ENCODE peak calls at places on chromosomes 7 and 10, in nine cellular contexts. One of them, this sample, is unnamed.

GRCh38 chr7:82810558-82811259 is 352.0 kb downstream of the PCLO start:
- DNase-seq in fibroblast of the conjunctiva: peak
- DNase-seq in neural crest cell: peak
- DNase-seq in activated T-cell treated with anti-CD3 and anti-CD28 coated beads for 1 hour: no peak
- DNase-seq in uterus: no peak
- DNase-seq in stimulated activated CD4-positive, alpha-beta T cell treated with anti-CD3 and anti-CD28 coated beads, Interleukin-15, amount 100 ng/mL, for 24 hours: no peak
- DNase-seq in ELF-1: no peak
- DNase-seq in MCF 10A: peak
- DNase-seq in right lobe of liver: no peak
- DNase-seq in this sample: peak

GRCh38 chr10:75211007-75211735 is 575 bp downstream of the VDAC2 start:
- DNase-seq in fibroblast of the conjunctiva: no peak
- DNase-seq in neural crest cell: no peak
- DNase-seq in activated T-cell treated with anti-CD3 and anti-CD28 coated beads for 1 hour: no peak
- DNase-seq in uterus: no peak
- DNase-seq in stimulated activated CD4-positive, alpha-beta T cell treated with anti-CD3 and anti-CD28 coated beads, Interleukin-15, amount 100 ng/mL, for 24 hours: peak
- DNase-seq in ELF-1: no peak
- DNase-seq in MCF 10A: peak
- DNase-seq in right lobe of liver: no peak
- DNase-seq in this sample: no peak

GRCh38 chr7:131501422-131501821 is 55.0 kb downstream of the PODXL start:
- DNase-seq in fibroblast of the conjunctiva: no peak
- DNase-seq in neural crest cell: no peak
- DNase-seq in activated T-cell treated with anti-CD3 and anti-CD28 coated beads for 1 hour: no peak
- DNase-seq in uterus: no peak
- DNase-seq in stimulated activated CD4-positive, alpha-beta T cell treated with anti-CD3 and anti-CD28 coated beads, Interleukin-15, amount 100 ng/mL, for 24 hours: peak
- DNase-seq in ELF-1: no peak
- DNase-seq in MCF 10A: no peak
- DNase-seq in right lobe of liver: no peak
- DNase-seq in this sample: no peak

GRCh38 chr7:33072471-33072870 is 9.9 kb upstream of the NT5C3A start:
- DNase-seq in fibroblast of the conjunctiva: no peak
- DNase-seq in neural crest cell: no peak
- DNase-seq in activated T-cell treated with anti-CD3 and anti-CD28 coated beads for 1 hour: no peak
- DNase-seq in uterus: no peak
- DNase-seq in stimulated activated CD4-positive, alpha-beta T cell treated with anti-CD3 and anti-CD28 coated beads, Interleukin-15, amount 100 ng/mL, for 24 hours: no peak
- DNase-seq in ELF-1: no peak
- DNase-seq in MCF 10A: peak
- DNase-seq in right lobe of liver: no peak
- DNase-seq in this sample: no peak

GRCh38 chr10:80487791-80488538 is 33.9 kb downstream of the TSPAN14 start:
- DNase-seq in fibroblast of the conjunctiva: no peak
- DNase-seq in neural crest cell: no peak
- DNase-seq in activated T-cell treated with anti-CD3 and anti-CD28 coated beads for 1 hour: no peak
- DNase-seq in uterus: no peak
- DNase-seq in stimulated activated CD4-positive, alpha-beta T cell treated with anti-CD3 and anti-CD28 coated beads, Interleukin-15, amount 100 ng/mL, for 24 hours: peak
- DNase-seq in ELF-1: no peak
- DNase-seq in MCF 10A: no peak
- DNase-seq in right lobe of liver: peak
- DNase-seq in this sample: no peak

GRCh38 chr7:129959480-129960332 is 6.9 kb upstream of the UBE2H start:
- DNase-seq in fibroblast of the conjunctiva: no peak
- DNase-seq in neural crest cell: no peak
- DNase-seq in activated T-cell treated with anti-CD3 and anti-CD28 coated beads for 1 hour: no peak
- DNase-seq in uterus: no peak
- DNase-seq in stimulated activated CD4-positive, alpha-beta T cell treated with anti-CD3 and anti-CD28 coated beads, Interleukin-15, amount 100 ng/mL, for 24 hours: no peak
- DNase-seq in ELF-1: no peak
- DNase-seq in MCF 10A: peak
- DNase-seq in right lobe of liver: no peak
- DNase-seq in this sample: no peak

GRCh38 chr7:150851497-150852370 is 583 bp upstream of the AOC1 start:
- DNase-seq in fibroblast of the conjunctiva: no peak
- DNase-seq in neural crest cell: no peak
- DNase-seq in activated T-cell treated with anti-CD3 and anti-CD28 coated beads for 1 hour: no peak
- DNase-seq in uterus: no peak
- DNase-seq in stimulated activated CD4-positive, alpha-beta T cell treated with anti-CD3 and anti-CD28 coated beads, Interleukin-15, amount 100 ng/mL, for 24 hours: no peak
- DNase-seq in ELF-1: no peak
- DNase-seq in MCF 10A: no peak
- DNase-seq in right lobe of liver: no peak
- DNase-seq in this sample: no peak

GRCh38 chr7:50366311-50366710 is 61.8 kb downstream of the IKZF1 start:
- DNase-seq in fibroblast of the conjunctiva: no peak
- DNase-seq in neural crest cell: no peak
- DNase-seq in activated T-cell treated with anti-CD3 and anti-CD28 coated beads for 1 hour: no peak
- DNase-seq in uterus: no peak
- DNase-seq in stimulated activated CD4-positive, alpha-beta T cell treated with anti-CD3 and anti-CD28 coated beads, Interleukin-15, amount 100 ng/mL, for 24 hours: no peak
- DNase-seq in ELF-1: no peak
- DNase-seq in MCF 10A: no peak
- DNase-seq in right lobe of liver: no peak
- DNase-seq in this sample: no peak

GRCh38 chr7:91434821-91435220 is 170.6 kb downstream of the FZD1 start:
- DNase-seq in fibroblast of the conjunctiva: no peak
- DNase-seq in neural crest cell: no peak
- DNase-seq in activated T-cell treated with anti-CD3 and anti-CD28 coated beads for 1 hour: no peak
- DNase-seq in uterus: no peak
- DNase-seq in stimulated activated CD4-positive, alpha-beta T cell treated with anti-CD3 and anti-CD28 coated beads, Interleukin-15, amount 100 ng/mL, for 24 hours: no peak
- DNase-seq in ELF-1: no peak
- DNase-seq in MCF 10A: no peak
- DNase-seq in right lobe of liver: no peak
- DNase-seq in this sample: no peak

GRCh38 chr10:103451091-103451801 is 924 bp downstream of the CALHM2 start:
- DNase-seq in fibroblast of the conjunctiva: peak
- DNase-seq in neural crest cell: no peak
- DNase-seq in activated T-cell treated with anti-CD3 and anti-CD28 coated beads for 1 hour: peak
- DNase-seq in uterus: peak
- DNase-seq in stimulated activated CD4-positive, alpha-beta T cell treated with anti-CD3 and anti-CD28 coated beads, Interleukin-15, amount 100 ng/mL, for 24 hours: peak
- DNase-seq in ELF-1: peak
- DNase-seq in MCF 10A: peak
- DNase-seq in right lobe of liver: peak
- DNase-seq in this sample: no peak

GRCh38 chr7:1607686-1608085 is 37.9 kb upstream of the PSMG3 start:
- DNase-seq in fibroblast of the conjunctiva: no peak
- DNase-seq in neural crest cell: no peak
- DNase-seq in activated T-cell treated with anti-CD3 and anti-CD28 coated beads for 1 hour: no peak
- DNase-seq in uterus: no peak
- DNase-seq in stimulated activated CD4-positive, alpha-beta T cell treated with anti-CD3 and anti-CD28 coated beads, Interleukin-15, amount 100 ng/mL, for 24 hours: no peak
- DNase-seq in ELF-1: no peak
- DNase-seq in MCF 10A: no peak
- DNase-seq in right lobe of liver: no peak
- DNase-seq in this sample: no peak

GRCh38 chr7:122802211-122802833 is 83.9 kb downstream of the CADPS2 start:
- DNase-seq in fibroblast of the conjunctiva: no peak
- DNase-seq in neural crest cell: no peak
- DNase-seq in activated T-cell treated with anti-CD3 and anti-CD28 coated beads for 1 hour: no peak
- DNase-seq in uterus: no peak
- DNase-seq in stimulated activated CD4-positive, alpha-beta T cell treated with anti-CD3 and anti-CD28 coated beads, Interleukin-15, amount 100 ng/mL, for 24 hours: no peak
- DNase-seq in ELF-1: no peak
- DNase-seq in MCF 10A: no peak
- DNase-seq in right lobe of liver: no peak
- DNase-seq in this sample: no peak

GRCh38 chr7:128909605-128910568 is 622 bp downstream of the KCP start:
- DNase-seq in fibroblast of the conjunctiva: peak
- DNase-seq in neural crest cell: no peak
- DNase-seq in activated T-cell treated with anti-CD3 and anti-CD28 coated beads for 1 hour: no peak
- DNase-seq in uterus: no peak
- DNase-seq in stimulated activated CD4-positive, alpha-beta T cell treated with anti-CD3 and anti-CD28 coated beads, Interleukin-15, amount 100 ng/mL, for 24 hours: no peak
- DNase-seq in ELF-1: peak
- DNase-seq in MCF 10A: no peak
- DNase-seq in right lobe of liver: no peak
- DNase-seq in this sample: no peak

GRCh38 chr10:1402821-1403507 is 334.4 kb downstream of the ADARB2 start:
- DNase-seq in fibroblast of the conjunctiva: no peak
- DNase-seq in neural crest cell: no peak
- DNase-seq in activated T-cell treated with anti-CD3 and anti-CD28 coated beads for 1 hour: no peak
- DNase-seq in uterus: no peak
- DNase-seq in stimulated activated CD4-positive, alpha-beta T cell treated with anti-CD3 and anti-CD28 coated beads, Interleukin-15, amount 100 ng/mL, for 24 hours: no peak
- DNase-seq in ELF-1: no peak
- DNase-seq in MCF 10A: no peak
- DNase-seq in right lobe of liver: no peak
- DNase-seq in this sample: no peak

GRCh38 chr7:120949393-120949799 is 1.2 kb upstream of the ING3 start:
- DNase-seq in fibroblast of the conjunctiva: no peak
- DNase-seq in neural crest cell: no peak
- DNase-seq in activated T-cell treated with anti-CD3 and anti-CD28 coated beads for 1 hour: no peak
- DNase-seq in uterus: no peak
- DNase-seq in stimulated activated CD4-positive, alpha-beta T cell treated with anti-CD3 and anti-CD28 coated beads, Interleukin-15, amount 100 ng/mL, for 24 hours: no peak
- DNase-seq in ELF-1: no peak
- DNase-seq in MCF 10A: no peak
- DNase-seq in right lobe of liver: no peak
- DNase-seq in this sample: no peak

GRCh38 chr7:7816084-7816483 is 97.7 kb upstream of the RPA3 start:
- DNase-seq in fibroblast of the conjunctiva: no peak
- DNase-seq in neural crest cell: no peak
- DNase-seq in activated T-cell treated with anti-CD3 and anti-CD28 coated beads for 1 hour: no peak
- DNase-seq in uterus: no peak
- DNase-seq in stimulated activated CD4-positive, alpha-beta T cell treated with anti-CD3 and anti-CD28 coated beads, Interleukin-15, amount 100 ng/mL, for 24 hours: no peak
- DNase-seq in ELF-1: no peak
- DNase-seq in MCF 10A: no peak
- DNase-seq in right lobe of liver: no peak
- DNase-seq in this sample: no peak

GRCh38 chr10:45375716-45376231 is 1.8 kb downstream of the ALOX5 start:
- DNase-seq in fibroblast of the conjunctiva: no peak
- DNase-seq in neural crest cell: no peak
- DNase-seq in activated T-cell treated with anti-CD3 and anti-CD28 coated beads for 1 hour: no peak
- DNase-seq in uterus: no peak
- DNase-seq in stimulated activated CD4-positive, alpha-beta T cell treated with anti-CD3 and anti-CD28 coated beads, Interleukin-15, amount 100 ng/mL, for 24 hours: no peak
- DNase-seq in ELF-1: no peak
- DNase-seq in MCF 10A: no peak
- DNase-seq in right lobe of liver: no peak
- DNase-seq in this sample: no peak

GRCh38 chr10:123380491-123381085 is 226.4 kb downstream of the BUB3 start:
- DNase-seq in fibroblast of the conjunctiva: no peak
- DNase-seq in neural crest cell: no peak
- DNase-seq in activated T-cell treated with anti-CD3 and anti-CD28 coated beads for 1 hour: no peak
- DNase-seq in uterus: no peak
- DNase-seq in stimulated activated CD4-positive, alpha-beta T cell treated with anti-CD3 and anti-CD28 coated beads, Interleukin-15, amount 100 ng/mL, for 24 hours: no peak
- DNase-seq in ELF-1: no peak
- DNase-seq in MCF 10A: peak
- DNase-seq in right lobe of liver: no peak
- DNase-seq in this sample: no peak